ENCODE peak calls at places on chromosomes 16 and 17, in seven cellular contexts. A, X, Z, L, N, E and C are unnamed samples.

GRCh38 chr17:76797441-76797840 is 59.5 kb downstream of the MFSD11 start:
- DNase-seq in Z (no peak), E (no peak), N (no peak), X (no peak), A (no peak), L (no peak), C (no peak)

GRCh38 chr17:28524476-28525415 is 18.6 kb downstream of the FOXN1 start:
- DNase-seq in Z (no peak), X (no peak), E (no peak), L (no peak), A (peak; percentile 77), N (no peak), C (no peak)

GRCh38 chr16:68478526-68479249 is 30.4 kb upstream of the SMPD3 start:
- DNase-seq in Z (no peak), E (no peak), L (no peak), A (no peak), X (no peak), N (no peak), C (no peak)

GRCh38 chr17:73710095-73710592 is 65.9 kb upstream of the SDK2 start:
- DNase-seq in A (peak; percentile 83), X (peak; percentile 46), Z (no peak), L (peak; percentile 59), N (peak; percentile 25), E (peak; percentile 46), C (no peak)

GRCh38 chr17:8117980-8118768 is at the start of gene ALOXE3:
- DNase-seq in A (peak; percentile 95), L (peak; percentile 83), X (no peak), E (no peak), N (no peak), Z (no peak), C (peak; percentile 42)

GRCh38 chr17:83155128-83156081 is 76.0 kb downstream of the METRNL start:
- DNase-seq in A (no peak), E (no peak), X (peak; percentile 8), Z (no peak), N (no peak), L (no peak), C (no peak)

GRCh38 chr17:1002412-1002753 is 5.5 kb downstream of the TIMM22 start:
- DNase-seq in Z (no peak), E (no peak), A (no peak), L (no peak), N (no peak), X (no peak), C (no peak)

GRCh38 chr17:52673791-52674190 is 515.3 kb upstream of the CA10 start:
- DNase-seq in X (no peak), E (no peak), Z (no peak), A (peak; percentile 93), L (no peak), N (no peak), C (no peak)

GRCh38 chr17:77332034-77332971 is 191.5 kb downstream of the SEC14L1 start:
- DNase-seq in E (peak; percentile 14), N (no peak), L (no peak), X (no peak), Z (no peak), A (no peak), C (no peak)

GRCh38 chr17:48954300-48954755 is 9.7 kb upstream of the SNF8 start:
- DNase-seq in L (peak; percentile 34), Z (no peak), A (no peak), N (no peak), X (no peak), E (no peak), C (no peak)

GRCh38 chr17:4903051-4903818 is at the start of gene CHRNE:
- DNase-seq in Z (peak; percentile 46), N (no peak), E (peak; percentile 90), X (peak; percentile 56), L (peak; percentile 76), A (peak; percentile 86), C (peak; percentile 53)

GRCh38 chr16:59886021-59886420 is 1151.9 kb upstream of the GOT2 start:
- DNase-seq in L (peak; percentile 41), A (peak; percentile 20), X (no peak), N (no peak), Z (no peak), E (peak; percentile 68), C (no peak)

GRCh38 chr17:82909322-82909904 is 69.6 kb upstream of the ZNF750 start:
- DNase-seq in N (no peak), E (no peak), Z (no peak), X (no peak), A (no peak), L (no peak), C (no peak)

GRCh38 chr17:60947100-60947499 is 269.4 kb downstream of the BCAS3 start:
- DNase-seq in L (no peak), E (no peak), A (no peak), X (no peak), Z (no peak), N (no peak), C (no peak)

GRCh38 chr16:6836771-6837170 is 495.9 kb upstream of the RBFOX1 start:
- DNase-seq in N (no peak), Z (no peak), E (no peak), A (peak; percentile 97), X (no peak), L (peak; percentile 99), C (no peak)